ENCODE peak calls at places on chromosomes 7 and 10, in five cellular contexts. N, O, K, U and A are unnamed samples.

GRCh38 chr7:9488555-9488954 is 1055.1 kb downstream of the NXPH1 start:
- DNase-seq in N (no peak), O (no peak), K (peak), U (peak), A (no peak)

GRCh38 chr10:44389556-44389955 is 4.7 kb upstream of the CXCL12 start:
- DNase-seq in N (no peak), O (no peak), K (no peak), U (no peak), A (no peak)

GRCh38 chr10:109934958-109935793 is 11.9 kb upstream of the XPNPEP1 start:
- DNase-seq in N (no peak), O (peak), K (peak), U (peak), A (no peak)

GRCh38 chr7:134546903-134547737 is 1.8 kb upstream of the AKR1B15 start:
- DNase-seq in N (peak), O (peak), K (peak), U (peak), A (no peak)

GRCh38 chr10:43573250-43574034 is 974 bp downstream of the ZNF239 start:
- DNase-seq in N (no peak), O (no peak), K (peak), U (no peak), A (no peak)

GRCh38 chr10:93150289-93150688 is 76.6 kb downstream of the CYP26A1 start:
- DNase-seq in N (no peak), O (no peak), K (peak), U (peak), A (no peak)

GRCh38 chr10:60397792-60398191 is 8.1 kb upstream of the ANK3 start:
- DNase-seq in N (no peak), O (no peak), K (no peak), U (no peak), A (no peak)

GRCh38 chr7:67484244-67484751 is 487.7 kb downstream of the TYW1 start:
- DNase-seq in N (peak), O (peak), K (peak), U (peak), A (peak)

GRCh38 chr7:62361-63116 is 129.8 kb upstream of the FAM20C start:
- DNase-seq in N (no peak), O (no peak), K (no peak), U (no peak), A (no peak)

GRCh38 chr10:116926426-116926825 is 77.1 kb downstream of the ENO4 start:
- DNase-seq in N (no peak), O (no peak), K (no peak), U (no peak), A (no peak)

GRCh38 chr7:150685219-150686029 is at the start of gene GIMAP2:
- DNase-seq in N (peak), O (no peak), K (peak), U (no peak), A (peak)

GRCh38 chr7:68009716-68010115 is 1013.1 kb downstream of the TYW1 start:
- DNase-seq in N (no peak), O (no peak), K (no peak), U (no peak), A (no peak)

GRCh38 chr7:148253629-148254028 is 336.9 kb upstream of the C7orf33 start:
- DNase-seq in N (no peak), O (no peak), K (no peak), U (no peak), A (peak)

GRCh38 chr7:27031289-27032172 is 64.3 kb downstream of the HOXA1 start:
- DNase-seq in N (peak), O (no peak), K (peak), U (peak), A (peak)

GRCh38 chr10:44370731-44371248 is 14.1 kb downstream of the CXCL12 start:
- DNase-seq in N (no peak), O (no peak), K (no peak), U (no peak), A (no peak)

GRCh38 chr10:33122014-33122788 is 164.2 kb upstream of the ITGB1 start:
- DNase-seq in N (no peak), O (no peak), K (peak), U (peak), A (no peak)

GRCh38 chr7:82697897-82698296 is 254.3 kb upstream of the CACNA2D1 start:
- DNase-seq in N (no peak), O (no peak), K (no peak), U (peak), A (no peak)

GRCh38 chr10:19704544-19704943 is 111.7 kb upstream of the PLXDC2 start:
- DNase-seq in N (no peak), O (no peak), K (no peak), U (no peak), A (no peak)

GRCh38 chr7:137393570-137393969 is 50.0 kb upstream of the PTN start:
- DNase-seq in N (no peak), O (no peak), K (no peak), U (no peak), A (no peak)

GRCh38 chr10:69938541-69938991 is 114.1 kb upstream of the MACROH2A2 start:
- DNase-seq in N (no peak), O (no peak), K (no peak), U (no peak), A (no peak)

GRCh38 chr10:69939033-69939432 is 113.6 kb upstream of the MACROH2A2 start:
- DNase-seq in N (no peak), O (no peak), K (no peak), U (no peak), A (no peak)

GRCh38 chr10:69939481-69939880 is 113.2 kb upstream of the MACROH2A2 start:
- DNase-seq in N (no peak), O (no peak), K (no peak), U (no peak), A (no peak)

GRCh38 chr10:69934768-69935167 is 117.9 kb upstream of the MACROH2A2 start:
- DNase-seq in N (no peak), O (no peak), K (no peak), U (no peak), A (no peak)

GRCh38 chr10:69936091-69936490 is 116.6 kb upstream of the MACROH2A2 start:
- DNase-seq in N (peak), O (no peak), K (no peak), U (no peak), A (peak)
- TF ChIP-seq CTCF in N (peak), O (no peak), K (peak), U (peak), A (peak)

DNA sequence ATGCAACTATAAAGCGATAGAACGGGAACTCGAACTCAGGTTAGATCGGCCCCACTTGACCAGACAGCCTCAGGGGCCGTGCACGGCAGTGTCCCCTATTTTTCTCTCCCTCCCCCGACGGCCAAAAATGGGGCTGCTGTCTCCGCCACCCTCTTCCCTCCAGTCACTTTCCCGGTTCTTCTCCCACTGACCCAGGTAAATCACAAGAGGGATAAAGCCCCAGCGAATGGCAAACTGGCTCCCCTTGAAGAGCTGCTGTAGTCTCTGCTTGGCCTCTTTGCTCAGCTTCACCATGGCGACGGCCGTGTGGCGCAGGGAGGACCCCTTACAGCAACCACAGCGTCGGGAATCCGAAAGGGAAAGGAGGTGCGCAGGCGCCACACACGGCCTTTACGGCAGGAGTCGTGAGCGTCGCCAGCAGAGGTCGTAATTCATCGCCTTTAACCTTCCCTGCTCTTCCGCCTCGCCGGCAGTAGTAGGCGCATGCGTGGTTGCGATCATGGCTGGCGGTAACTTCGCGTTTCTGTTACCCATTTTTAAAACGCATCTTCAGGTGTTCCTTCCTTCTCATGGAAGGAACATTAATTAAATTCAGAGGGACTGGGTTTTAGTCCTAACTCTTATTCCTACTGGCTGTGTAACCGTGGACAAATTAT is at the start of gene TOMM7:
- DNase-seq in N (peak), O (peak), K (peak), U (peak), A (peak)
- TF ChIP-seq CTCF in N (peak), O (no peak), K (no peak), U (peak), A (peak)

GRCh38 chr7:51280156-51280555 is 36.5 kb downstream of the COBL start:
- DNase-seq in N (no peak), O (no peak), K (no peak), U (no peak), A (no peak)
- TF ChIP-seq CTCF in N (no peak), O (no peak), K (no peak), U (no peak), A (no peak)

DNA sequence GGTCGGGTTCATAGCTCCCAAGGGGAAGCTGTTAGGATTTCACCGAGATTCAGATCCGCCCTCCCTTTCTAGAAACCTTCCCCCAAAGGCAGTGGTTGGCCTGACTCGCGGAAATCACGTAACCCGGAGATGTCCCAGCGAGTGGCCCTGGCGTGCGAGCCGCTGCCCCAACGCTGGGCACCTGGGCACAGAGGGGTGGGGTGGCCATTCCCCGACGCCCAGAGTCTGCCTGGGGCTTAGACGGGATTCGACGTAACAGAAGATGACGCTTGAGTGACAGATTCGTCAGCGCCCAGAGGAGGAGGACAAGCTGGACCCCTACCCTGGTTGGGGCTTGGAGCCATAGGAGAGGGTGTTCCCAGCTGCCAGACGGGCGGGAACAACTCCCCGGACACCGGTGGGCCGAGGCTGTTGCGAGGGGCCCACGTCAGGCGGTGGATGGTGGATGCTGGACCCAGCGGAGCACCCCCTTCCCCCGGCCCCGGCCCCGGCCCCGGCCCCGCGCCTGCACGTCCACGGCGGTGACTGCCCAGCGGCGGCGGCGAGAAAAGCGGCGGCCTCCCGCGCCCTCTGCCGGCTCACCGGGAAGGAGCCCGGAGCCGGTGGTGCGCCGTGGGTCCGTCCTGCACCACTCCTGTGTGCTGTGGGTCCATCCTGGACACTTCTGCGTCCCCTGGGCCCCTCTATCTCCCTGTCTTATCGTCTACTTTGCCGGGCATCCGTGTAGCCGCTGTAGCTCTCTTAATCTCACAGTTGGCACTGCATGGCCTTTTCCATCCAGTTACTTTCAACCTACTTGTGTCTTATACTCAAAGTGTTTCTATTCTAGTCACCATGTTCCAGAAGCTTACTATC is 35.4 kb upstream of the KNDC1 start:
- DNase-seq in N (no peak), O (peak), K (no peak), U (no peak), A (peak)
- TF ChIP-seq CTCF in N (peak), O (peak), K (peak), U (peak), A (peak)

GRCh38 chr7:32357535-32358277 is 132.5 kb downstream of the LSM5 start:
- DNase-seq in N (no peak), O (peak), K (no peak), U (no peak), A (no peak)
- TF ChIP-seq CTCF in N (peak), O (no peak), K (no peak), U (no peak), A (no peak)

DNA sequence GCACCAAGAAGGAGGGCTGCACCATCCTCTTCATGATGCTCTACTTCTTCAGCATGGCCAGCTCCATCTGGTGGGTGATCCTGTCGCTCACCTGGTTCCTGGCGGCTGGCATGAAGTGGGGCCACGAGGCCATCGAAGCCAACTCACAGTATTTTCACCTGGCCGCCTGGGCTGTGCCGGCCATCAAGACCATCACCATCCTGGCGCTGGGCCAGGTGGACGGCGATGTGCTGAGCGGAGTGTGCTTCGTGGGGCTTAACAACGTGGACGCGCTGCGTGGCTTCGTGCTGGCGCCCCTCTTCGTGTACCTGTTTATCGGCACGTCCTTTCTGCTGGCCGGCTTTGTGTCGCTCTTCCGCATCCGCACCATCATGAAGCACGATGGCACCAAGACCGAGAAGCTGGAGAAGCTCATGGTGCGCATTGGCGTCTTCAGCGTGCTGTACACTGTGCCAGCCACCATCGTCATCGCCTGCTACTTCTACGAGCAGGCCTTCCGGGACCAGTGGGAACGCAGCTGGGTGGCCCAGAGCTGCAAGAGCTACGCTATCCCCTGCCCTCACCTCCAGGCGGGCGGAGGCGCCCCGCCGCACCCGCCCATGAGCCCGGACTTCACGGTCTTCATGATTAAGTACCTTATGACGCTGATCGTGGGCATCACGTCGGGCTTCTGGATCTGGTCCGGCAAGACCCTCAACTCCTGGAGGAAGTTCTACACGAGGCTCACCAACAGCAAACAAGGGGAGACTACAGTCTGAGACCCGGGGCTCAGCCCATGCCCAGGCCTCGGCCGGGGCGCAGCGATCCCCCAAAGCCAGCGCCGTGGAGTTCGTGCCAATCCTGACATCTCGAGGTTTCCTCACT is 2.1 kb downstream of the FZD1 start:
- DNase-seq in N (peak), O (peak), K (no peak), U (no peak), A (no peak)
- TF ChIP-seq CTCF in N (no peak), O (no peak), K (no peak), U (no peak), A (no peak)

GRCh38 chr7:7564323-7564780 is 2.3 kb upstream of the MIOS start:
- DNase-seq in N (no peak), O (no peak), K (peak), U (peak), A (no peak)

GRCh38 chr7:7563813-7564212 is 2.9 kb upstream of the MIOS start:
- DNase-seq in N (no peak), O (no peak), K (no peak), U (no peak), A (no peak)

GRCh38 chr7:7563269-7563668 is 3.4 kb upstream of the MIOS start:
- DNase-seq in N (no peak), O (no peak), K (no peak), U (no peak), A (no peak)

GRCh38 chr7:7565018-7565680 is 1.5 kb upstream of the MIOS start:
- DNase-seq in N (peak), O (no peak), K (no peak), U (no peak), A (no peak)

DNA sequence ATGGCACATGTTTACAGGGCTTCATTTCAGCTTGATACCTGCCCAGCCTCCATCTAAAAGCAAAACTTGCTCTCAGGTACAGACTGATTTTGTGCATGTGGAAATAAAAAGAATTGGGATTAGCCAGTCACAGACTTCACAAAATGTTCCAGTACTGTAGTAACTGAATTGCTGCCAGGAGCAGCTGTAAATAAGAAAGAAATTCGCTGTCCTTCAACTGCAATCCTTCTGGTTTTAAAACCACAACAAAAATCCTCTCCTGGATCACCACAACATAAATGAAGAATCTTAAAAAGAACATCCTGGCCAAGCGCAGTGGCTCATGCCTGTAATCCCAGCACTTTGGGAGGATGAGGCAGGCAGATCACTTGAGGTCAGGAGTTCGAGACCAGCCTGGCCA is 3.9 kb upstream of the MIOS start:
- DNase-seq in N (no peak), O (no peak), K (peak), U (peak), A (no peak)
- TF ChIP-seq CTCF in N (no peak), O (no peak), K (no peak), U (no peak), A (no peak)

DNA sequence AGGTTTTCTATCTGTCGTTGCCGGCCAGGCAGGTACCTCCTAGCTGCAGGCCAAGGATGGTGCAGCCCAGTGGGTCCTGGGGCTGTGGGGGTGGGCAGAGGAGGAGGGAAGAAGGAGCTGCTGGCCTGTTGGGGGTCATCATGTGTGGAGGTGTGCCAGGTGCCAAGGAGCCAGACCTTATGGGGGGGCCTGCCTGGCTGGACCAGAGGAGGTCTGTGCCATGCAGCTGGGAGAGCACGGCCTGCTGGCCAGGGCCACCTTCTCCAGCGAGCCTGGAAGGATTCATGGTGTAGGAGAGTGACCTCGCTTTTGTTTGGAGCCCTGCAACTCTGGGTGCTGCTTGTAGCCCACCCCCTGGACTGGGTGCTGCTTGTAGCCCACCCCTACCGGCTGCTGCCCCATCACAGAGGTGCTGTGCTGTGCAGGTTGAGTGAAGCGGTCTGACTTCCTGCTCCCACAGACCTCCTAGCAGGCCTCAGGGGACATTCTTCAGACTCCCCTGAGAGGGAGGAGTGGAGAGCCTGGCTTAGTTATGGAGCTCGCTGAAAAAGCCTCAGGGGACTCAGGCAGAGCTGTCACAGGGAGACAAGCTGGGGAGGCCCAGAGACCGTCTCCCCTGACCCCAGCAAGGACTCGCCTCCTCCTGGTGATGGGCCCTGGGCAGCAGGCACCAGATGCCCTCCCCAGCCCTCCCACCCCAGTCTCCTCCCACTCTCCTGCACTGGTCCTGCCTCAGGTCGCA is 67.7 kb upstream of the AQP1 start:
- DNase-seq in N (peak), O (no peak), K (no peak), U (no peak), A (no peak)
- TF ChIP-seq CTCF in N (no peak), O (no peak), K (no peak), U (no peak), A (no peak)